ENCODE peak calls at places on chromosomes 11 and 22, in five cellular contexts. J, I, N, R and T are unnamed samples.

GRCh38 chr22:33640900-33641299 is 279.4 kb downstream of the LARGE1 start:
- DNase-seq in J (no peak), I (no peak), N (no peak), R (no peak), T (no peak)

GRCh38 chr22:38228873-38229740 is 27.3 kb downstream of the MAFF start:
- DNase-seq in J (no peak), I (peak; percentile 62), N (no peak), R (no peak), T (no peak)

GRCh38 chr11:110921742-110922200 is 209.5 kb upstream of the ARHGAP20 start:
- DNase-seq in J (peak; percentile 82), I (no peak), N (no peak), R (peak; percentile 36), T (no peak)

GRCh38 chr11:20353829-20354434 is 9.6 kb upstream of the HTATIP2 start:
- DNase-seq in J (no peak), I (peak; percentile 15), N (peak; percentile 21), R (no peak), T (no peak)

GRCh38 chr22:28032896-28033295 is 113.8 kb upstream of the PITPNB start:
- DNase-seq in J (no peak), I (no peak), N (no peak), R (no peak), T (no peak)

GRCh38 chr11:3614742-3615171 is 27.0 kb downstream of the ART5 start:
- DNase-seq in J (no peak), I (peak; percentile 47), N (no peak), R (no peak), T (no peak)

GRCh38 chr11:8341966-8342365 is 78.3 kb upstream of the LMO1 start:
- DNase-seq in J (no peak), I (no peak), N (no peak), R (no peak), T (no peak)

GRCh38 chr11:32118025-32118974 is 27.4 kb downstream of the RCN1 start:
- DNase-seq in J (no peak), I (no peak), N (no peak), R (no peak), T (no peak)

GRCh38 chr11:20934521-20934920 is 265.1 kb downstream of the NELL1 start:
- DNase-seq in J (no peak), I (no peak), N (no peak), R (no peak), T (no peak)

GRCh38 chr11:129947474-129947873 is 52.1 kb upstream of the NFRKB start:
- DNase-seq in J (no peak), I (no peak), N (no peak), R (no peak), T (no peak)

GRCh38 chr11:83566948-83567347 is 280.8 kb upstream of the CCDC90B start:
- DNase-seq in J (no peak), I (no peak), N (no peak), R (no peak), T (no peak)

GRCh38 chr11:57330029-57330428 is 5.3 kb upstream of the TNKS1BP1 start:
- DNase-seq in J (no peak), I (no peak), N (no peak), R (no peak), T (no peak)

GRCh38 chr22:23093090-23093788 is 22.9 kb downstream of the GNAZ start:
- DNase-seq in J (no peak), I (no peak), N (no peak), R (no peak), T (no peak)

GRCh38 chr11:113278925-113279324 is 35.5 kb upstream of the TTC12 start:
- DNase-seq in J (no peak), I (no peak), N (no peak), R (no peak), T (no peak)

GRCh38 chr11:11552688-11553087 is 69.1 kb downstream of the GALNT18 start:
- DNase-seq in J (no peak), I (no peak), N (no peak), R (no peak), T (no peak)

GRCh38 chr11:30282289-30282631 is 40.6 kb upstream of the ARL14EP start:
- DNase-seq in J (no peak), I (no peak), N (no peak), R (no peak), T (peak; percentile 25)

GRCh38 chr11:88179966-88180629 is 4.9 kb upstream of the RAB38 start:
- DNase-seq in J (no peak), I (no peak), N (no peak), R (no peak), T (peak; percentile 43)
- TF ChIP-seq CTCF in J (no peak), I (no peak), N (no peak), R (no peak), T (peak; percentile 26)

GRCh38 chr11:35841733-35842132 is 102.1 kb upstream of the LDLRAD3 start:
- DNase-seq in J (no peak), I (no peak), N (no peak), R (no peak), T (no peak)

GRCh38 chr11:35846874-35847273 is 97.0 kb upstream of the LDLRAD3 start:
- DNase-seq in J (no peak), I (no peak), N (no peak), R (no peak), T (no peak)

GRCh38 chr11:35845860-35846259 is 98.0 kb upstream of the LDLRAD3 start:
- DNase-seq in J (no peak), I (no peak), N (no peak), R (no peak), T (no peak)

GRCh38 chr11:35842958-35843357 is 100.9 kb upstream of the LDLRAD3 start:
- DNase-seq in J (no peak), I (no peak), N (no peak), R (no peak), T (no peak)

GRCh38 chr11:35844579-35844978 is 99.3 kb upstream of the LDLRAD3 start:
- DNase-seq in J (no peak), I (no peak), N (no peak), R (no peak), T (no peak)
- H3K4me3 ChIP-seq in J (no peak overlapping the region), I (no peak overlapping the region), N (no peak overlapping the region), R (no peak overlapping the region), T (no peak overlapping the region)

DNA sequence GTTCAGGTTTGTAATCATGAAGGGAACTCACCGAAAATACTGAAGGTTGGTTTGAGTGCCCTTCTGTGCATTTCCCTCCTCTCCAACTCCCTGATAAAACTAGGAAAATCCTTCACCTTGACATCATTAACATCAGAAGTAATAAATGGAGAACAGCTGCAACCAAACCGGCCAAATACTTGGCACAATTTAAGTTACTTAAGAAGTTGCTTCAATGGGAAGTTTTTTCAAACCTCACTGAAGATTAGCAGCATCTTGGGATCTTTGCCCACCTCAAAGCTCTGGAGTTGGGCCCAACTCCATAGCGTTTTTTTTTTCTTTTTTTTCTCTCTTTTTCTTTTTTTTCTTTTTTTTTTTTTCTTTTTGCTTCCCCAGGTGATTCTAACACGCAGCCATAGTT is 784.8 kb downstream of the KCNA4 start:
- DNase-seq in J (no peak), I (no peak), N (no peak), R (no peak), T (no peak)
- TF ChIP-seq CTCF in J (no peak), I (no peak), N (no peak), R (no peak), T (no peak)

DNA sequence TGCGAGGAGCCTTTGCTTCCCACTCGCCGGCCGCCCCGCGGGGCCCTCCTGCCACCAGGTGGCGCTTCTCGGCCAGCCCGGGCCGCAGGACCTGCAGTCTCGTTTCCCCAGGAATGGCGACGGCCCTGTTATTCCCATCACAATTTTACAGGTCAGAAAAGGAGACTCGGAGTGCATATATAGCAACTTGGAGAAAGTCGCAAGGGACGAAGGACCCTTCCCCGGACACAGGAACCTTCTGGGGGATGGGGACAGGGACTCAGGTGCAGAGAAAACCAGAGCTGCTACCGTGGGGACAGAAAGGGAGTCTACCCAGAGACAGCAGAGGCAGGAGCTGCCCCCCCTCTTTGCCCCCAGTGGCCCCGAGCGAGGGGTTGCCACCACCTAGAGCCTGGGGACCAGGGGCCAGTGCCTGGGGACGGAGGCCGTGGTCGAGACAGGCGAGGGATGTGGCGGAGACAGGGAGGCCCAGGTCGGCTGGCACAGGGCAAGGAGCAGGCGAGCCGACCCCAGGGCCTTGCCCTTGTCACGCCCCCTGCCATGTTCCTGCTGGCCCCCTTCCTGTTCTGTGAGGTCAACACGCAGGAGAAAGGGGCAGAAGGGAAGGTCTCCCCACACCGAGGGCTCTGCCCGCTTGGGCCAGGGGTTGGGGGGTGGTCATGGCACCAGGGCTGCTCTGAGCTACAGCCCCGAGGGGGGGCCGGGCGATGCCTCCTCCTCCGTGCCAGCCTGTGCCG is 3.5 kb upstream of the KRTAP5-6 start:
- DNase-seq in J (peak; percentile 78), I (peak; percentile 76), N (peak; percentile 72), R (peak; percentile 50), T (peak; percentile 66)
- H3K4me3 ChIP-seq in J (peak overlapping the region; percentile 5), I (peak overlapping the region; percentile 35), N (peak overlapping the region; percentile 4), R (peak overlapping the region; percentile 6), T (no peak overlapping the region)

GRCh38 chr22:17891427-17892167 is 117.3 kb upstream of the BID start:
- DNase-seq in J (no peak), I (peak; percentile 54), N (no peak), R (no peak), T (no peak)
- TF ChIP-seq CTCF in J (peak; percentile 20), I (peak; percentile 72), N (peak; percentile 37), R (no peak), T (peak; percentile 63)

DNA sequence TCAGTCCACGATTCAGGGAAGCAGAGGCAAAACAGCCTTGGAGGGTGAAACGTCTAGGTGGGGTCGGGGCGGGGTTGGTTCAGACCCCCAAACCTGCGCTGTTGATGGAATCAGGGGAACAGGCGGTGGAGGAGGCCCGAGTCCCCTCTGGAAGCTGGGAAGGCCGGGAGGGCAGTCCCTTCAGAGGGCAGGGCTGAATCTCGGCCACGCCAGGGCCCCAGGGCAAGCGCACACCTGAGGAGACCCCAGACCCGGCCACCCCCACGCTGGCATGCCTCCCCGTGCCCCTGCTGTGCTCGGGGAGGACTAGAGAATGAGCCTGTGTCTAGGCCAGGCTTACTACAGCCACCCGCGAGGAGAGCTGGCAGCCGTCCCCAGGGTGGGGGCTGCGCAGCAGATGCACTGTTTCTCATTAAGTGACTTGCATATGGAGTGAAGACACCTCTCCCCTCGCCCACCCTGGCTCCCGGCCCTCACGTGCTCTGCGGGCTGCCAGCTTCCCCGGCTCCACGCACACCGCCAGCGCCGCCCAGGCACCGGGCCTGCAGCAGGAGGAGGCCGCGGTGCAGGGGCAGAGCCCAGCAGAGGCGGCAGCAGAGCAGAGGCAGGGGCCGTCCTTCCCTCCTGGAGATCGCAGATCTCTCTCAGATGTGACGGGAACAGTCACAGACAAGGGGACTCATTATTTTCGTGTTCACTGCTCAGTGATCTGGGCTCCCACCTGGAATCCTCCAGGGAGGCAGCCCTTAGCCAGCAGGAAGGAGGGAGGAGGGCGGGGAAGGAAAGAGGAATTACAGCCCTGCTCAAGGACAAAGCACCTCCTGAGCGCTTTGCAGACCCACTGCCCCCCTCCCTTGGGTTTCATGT is 47.1 kb upstream of the OPCML start:
- DNase-seq in J (no peak), I (no peak), N (no peak), R (no peak), T (no peak)
- H3K4me3 ChIP-seq in J (no peak overlapping the region), I (no peak overlapping the region), N (no peak overlapping the region), R (no peak overlapping the region), T (no peak overlapping the region)

DNA sequence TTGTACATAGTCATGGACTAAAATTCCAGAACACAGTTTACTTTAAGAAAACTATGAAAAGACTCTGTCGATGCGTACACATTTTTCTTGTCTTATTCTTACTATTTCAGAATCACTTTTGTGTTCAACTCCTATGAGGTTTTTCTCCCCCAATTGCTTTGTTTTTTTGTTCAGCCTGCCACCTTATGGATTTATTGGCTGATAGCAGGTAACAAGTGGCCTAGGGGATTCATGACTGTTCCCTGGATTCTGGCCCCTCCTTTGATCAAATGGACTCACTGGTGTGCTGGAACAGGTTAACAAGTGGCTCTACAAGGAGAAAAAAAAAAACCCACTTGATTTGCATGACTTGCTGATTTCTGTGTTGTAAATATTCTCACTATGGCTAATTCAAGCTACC is 10.6 kb downstream of the MMP20 start:
- DNase-seq in J (no peak), I (no peak), N (no peak), R (no peak), T (no peak)
- TF ChIP-seq CTCF in J (no peak), I (no peak), N (peak; percentile 9), R (no peak), T (peak; percentile 5)

GRCh38 chr11:116176484-116177005 is 596.2 kb downstream of the BUD13 start:
- DNase-seq in J (no peak), I (no peak), N (no peak), R (no peak), T (no peak)
- H3K4me3 ChIP-seq in J (no peak overlapping the region), I (no peak overlapping the region), N (no peak overlapping the region), R (no peak overlapping the region), T (no peak overlapping the region)